ENCODE peak calls at places on chromosomes 11 and 22, in four cellular contexts. N is IMR-90, I is mesendoderm, K is H1. C is an unnamed sample.

GRCh38 chr11:83437939-83438338 is 151.8 kb upstream of the CCDC90B start:
- DNase-seq in K (peak), N (no peak), I (peak), C (no peak)

GRCh38 chr11:110092577-110093406 is at the start of gene ZC3H12C:
- DNase-seq in K (peak), N (peak), I (peak), C (peak)

GRCh38 chr22:41557401-41558240 is 3.2 kb upstream of the CSDC2 start:
- DNase-seq in N (peak), K (peak), I (no peak), C (peak)

GRCh38 chr11:27084407-27084985 is 43.9 kb downstream of the BBOX1 start:
- DNase-seq in N (peak), I (no peak), K (no peak), C (no peak)

GRCh38 chr11:27627979-27628378 is 72.3 kb downstream of the BDNF start:
- DNase-seq in I (no peak), N (no peak), K (no peak), C (no peak)

GRCh38 chr11:73386026-73386425 is 9.8 kb downstream of the RELT start:
- DNase-seq in K (no peak), N (no peak), I (no peak), C (no peak)

GRCh38 chr11:124938970-124939369 is 3.1 kb upstream of the HEPACAM start:
- DNase-seq in I (no peak), N (no peak), K (no peak), C (no peak)

GRCh38 chr11:11396290-11397042 is 43.4 kb upstream of the CSNK2A3 start:
- DNase-seq in I (peak), K (no peak), N (peak), C (no peak)

GRCh38 chr11:88246680-88247079 is 71.4 kb upstream of the RAB38 start:
- DNase-seq in K (no peak), I (no peak), N (peak), C (no peak)

GRCh38 chr11:30281476-30282288 is 41.2 kb upstream of the ARL14EP start:
- DNase-seq in K (no peak), N (no peak), I (no peak), C (no peak)

GRCh38 chr11:64122411-64123101 is 43.4 kb downstream of the MACROD1 start:
- DNase-seq in I (no peak), K (no peak), N (no peak), C (no peak)

GRCh38 chr11:64088159-64089026 is 52.7 kb downstream of the FLRT1 start:
- DNase-seq in I (peak), K (peak), N (no peak), C (peak)

GRCh38 chr22:49549851-49550430 is 277.7 kb downstream of the BRD1 start:
- DNase-seq in K (no peak), I (no peak), N (no peak), C (no peak)

GRCh38 chr11:110337570-110338193 is 41.3 kb upstream of the RDX start:
- DNase-seq in K (no peak), I (peak), N (peak), C (peak)

GRCh38 chr22:45009881-45010531 is at the start of gene PHF21B:
- DNase-seq in N (peak), I (peak), K (peak), C (peak)

GRCh38 chr22:37186997-37187522 is 987 bp downstream of the C1QTNF6 start:
- DNase-seq in K (no peak), N (peak), I (peak), C (no peak)

GRCh38 chr11:64206457-64207246 is at the start of gene FERMT3:
- DNase-seq in K (no peak), I (no peak), N (no peak), C (no peak)

GRCh38 chr11:29268733-29269132 is 748.1 kb downstream of the KCNA4 start:
- DNase-seq in I (no peak), K (no peak), N (no peak), C (no peak)

GRCh38 chr11:25981998-25982397 is 349.9 kb upstream of the ANO3 start:
- DNase-seq in K (no peak), N (peak), I (peak), C (no peak)

GRCh38 chr22:48753381-48753730 is 1074.3 kb downstream of the BRD1 start:
- DNase-seq in I (no peak), N (no peak), K (no peak), C (no peak)

GRCh38 chr11:2752923-2753322 is 53.1 kb upstream of the KCNQ1OT1 start:
- DNase-seq in I (no peak), K (no peak), N (peak), C (no peak)

GRCh38 chr11:74316772-74317505 is 5.5 kb upstream of the P4HA3 start:
- DNase-seq in K (no peak), I (no peak), N (peak), C (no peak)

GRCh38 chr11:128589998-128590397 is 2.6 kb upstream of the ETS1 start:
- DNase-seq in K (no peak), I (no peak), N (no peak), C (no peak)

GRCh38 chr11:66559862-66560676 is 8.3 kb downstream of the CTSF start:
- DNase-seq in K (no peak), I (no peak), N (no peak), C (no peak)

GRCh38 chr11:102666331-102666957 is 39.1 kb downstream of the MMP27 start:
- DNase-seq in K (no peak), I (peak), N (peak), C (no peak)

GRCh38 chr11:16170448-16170847 is 185.9 kb downstream of the SOX6 start:
- DNase-seq in N (no peak), K (no peak), I (no peak), C (no peak)

GRCh38 chr11:16912607-16913006 is 101.6 kb downstream of the PLEKHA7 start:
- DNase-seq in K (no peak), N (no peak), I (no peak), C (peak)

GRCh38 chr11:128310676-128311445 is 276.5 kb downstream of the ETS1 start:
- DNase-seq in K (no peak), I (no peak), N (peak), C (no peak)

GRCh38 chr22:27473533-27473932 is 328.0 kb downstream of the MN1 start:
- DNase-seq in N (no peak), K (no peak), I (peak), C (no peak)

GRCh38 chr22:50260801-50261614 is 475 bp downstream of the MAPK12 start:
- DNase-seq in K (peak), N (peak), I (no peak), C (no peak)

GRCh38 chr11:77411238-77411637 is 62.7 kb downstream of the PAK1 start:
- DNase-seq in K (no peak), I (peak), N (peak), C (no peak)

DNA sequence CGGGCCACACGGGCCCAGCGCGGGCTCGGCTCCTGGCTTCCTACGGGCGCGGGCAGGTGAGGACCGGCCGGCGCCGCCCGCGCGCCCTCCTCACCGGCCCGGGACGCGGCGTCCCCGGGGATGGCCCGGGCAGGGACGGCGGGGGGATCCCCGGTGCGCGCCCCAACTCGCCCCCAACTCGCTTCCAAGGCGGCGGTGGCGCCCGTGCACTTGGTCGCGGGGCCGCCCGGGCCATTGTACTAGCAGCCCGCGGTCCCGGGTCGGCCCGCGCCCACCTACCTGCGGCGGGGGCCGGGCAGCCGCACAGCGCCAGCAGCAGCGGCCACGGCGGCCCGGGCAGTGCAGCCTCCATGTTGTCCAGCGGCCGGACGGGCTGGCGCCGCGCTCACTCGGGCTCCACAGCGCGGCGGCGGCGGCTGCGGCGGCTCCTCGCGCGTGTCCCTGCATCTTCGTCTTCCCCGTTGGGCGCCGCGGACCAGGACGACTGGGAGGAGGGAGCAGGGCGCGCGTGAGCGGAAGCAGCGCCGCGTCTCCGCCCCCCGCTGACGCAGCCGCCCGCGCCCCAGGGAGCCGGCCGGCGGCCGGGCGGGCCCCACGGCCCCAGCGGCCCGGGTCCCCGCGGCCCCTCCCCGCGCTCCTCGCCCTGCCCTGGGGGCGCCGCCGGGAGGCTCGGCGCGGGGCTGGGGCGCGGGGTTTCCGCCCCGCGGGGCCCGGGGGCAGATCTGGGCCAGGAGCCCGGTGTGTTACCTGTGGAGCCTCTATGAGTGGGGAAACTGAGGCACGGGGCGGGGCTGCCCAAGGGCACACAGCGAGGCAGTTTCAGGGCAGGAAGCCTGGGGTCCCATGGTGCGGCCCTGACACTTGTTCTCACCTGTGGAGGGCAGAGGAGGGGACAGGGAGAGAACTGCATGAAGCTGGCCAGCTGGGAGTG is 159.3 kb upstream of the GRK3 start:
- DNase-seq in K (no peak), N (peak), I (no peak), C (no peak)
- H3K56ac ChIP-seq in K (no peak), N (peak), I (peak), C (no peak)

GRCh38 chr22:24091551-24092420 is 80.7 kb downstream of the CABIN1 start:
- DNase-seq in K (no peak), I (no peak), N (no peak), C (no peak)
- H3K56ac ChIP-seq in K (no peak), I (no peak), N (no peak), C (no peak)

DNA sequence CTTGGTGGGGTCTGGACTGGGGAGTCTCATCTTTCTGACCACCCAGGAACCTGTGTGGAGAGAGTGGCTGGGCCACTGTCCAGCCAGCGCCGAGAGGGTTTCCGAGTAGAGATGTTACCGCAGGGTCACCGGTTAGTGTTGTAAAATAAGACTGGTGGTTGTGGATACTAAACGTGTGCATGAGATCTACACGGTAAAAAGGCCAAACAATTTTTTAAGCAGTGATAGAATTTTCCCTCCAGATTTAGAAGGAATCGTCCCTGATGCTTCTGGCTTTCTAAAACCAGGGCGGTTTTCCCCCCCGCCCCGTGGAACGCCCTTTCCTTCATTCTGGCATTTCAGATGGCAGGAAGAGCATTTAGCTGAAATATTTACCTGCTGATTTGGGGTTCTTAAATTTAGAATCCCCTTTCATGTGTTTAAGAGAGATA is 72.6 kb upstream of the PPARA start:
- DNase-seq in K (no peak), I (no peak), N (no peak), C (no peak)
- H3K56ac ChIP-seq in K (no peak), I (no peak), N (no peak), C (no peak)

DNA sequence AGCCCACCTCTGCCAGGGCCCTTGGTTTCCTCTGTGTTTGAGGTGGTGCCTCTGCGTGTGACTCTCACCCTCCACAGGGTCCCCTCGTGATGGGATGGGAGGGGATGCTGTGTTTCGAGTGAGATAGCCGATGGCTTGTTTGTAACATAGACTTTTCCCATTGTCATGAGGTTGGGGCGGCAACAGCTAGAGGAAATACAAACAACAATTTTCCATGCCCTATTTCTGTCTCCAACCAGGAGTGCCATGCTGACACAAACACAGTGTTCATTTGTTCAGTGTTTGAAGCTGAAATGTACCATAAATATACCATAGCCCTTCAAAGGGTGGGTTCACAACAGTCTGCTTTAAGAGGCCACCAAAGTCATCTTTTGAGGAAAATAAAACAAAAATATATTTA is 19.5 kb upstream of the NAV2 start:
- DNase-seq in N (no peak), K (no peak), I (no peak), C (no peak)
- H3K56ac ChIP-seq in N (no peak), K (no peak), I (no peak), C (no peak)

DNA sequence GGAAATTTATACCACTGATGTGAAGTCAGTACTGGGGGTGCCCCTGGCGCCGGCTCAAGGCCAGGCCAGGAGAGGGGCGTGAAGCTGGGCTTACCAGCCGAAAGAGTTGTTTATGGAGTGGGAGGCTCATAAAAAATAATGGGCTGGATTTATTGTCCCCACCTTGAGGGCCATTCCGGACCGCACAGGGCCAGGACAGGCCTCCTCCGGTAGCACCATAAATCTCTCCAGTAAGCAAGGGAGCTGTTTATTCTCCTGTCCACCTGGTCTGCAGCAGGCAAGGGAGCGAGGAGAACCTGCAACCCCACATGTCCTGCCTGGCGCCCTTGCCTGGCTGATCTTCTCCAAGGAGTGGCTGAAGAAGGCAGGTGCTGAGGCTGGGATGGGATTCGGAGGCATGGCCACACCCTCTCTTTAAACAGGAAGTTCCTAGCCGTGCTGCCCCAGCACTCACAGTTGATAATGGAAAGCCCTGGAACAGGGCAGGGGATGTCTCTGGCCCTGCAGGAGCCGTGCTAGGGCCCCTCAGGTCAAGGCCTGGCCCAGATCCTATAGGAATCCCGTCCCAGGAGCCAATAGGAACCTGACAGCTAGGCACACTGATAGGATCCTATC is 65.1 kb downstream of the SCUBE1 start:
- DNase-seq in K (no peak), N (no peak), I (peak), C (no peak)
- H3K56ac ChIP-seq in K (no peak), N (no peak), I (no peak), C (no peak)

DNA sequence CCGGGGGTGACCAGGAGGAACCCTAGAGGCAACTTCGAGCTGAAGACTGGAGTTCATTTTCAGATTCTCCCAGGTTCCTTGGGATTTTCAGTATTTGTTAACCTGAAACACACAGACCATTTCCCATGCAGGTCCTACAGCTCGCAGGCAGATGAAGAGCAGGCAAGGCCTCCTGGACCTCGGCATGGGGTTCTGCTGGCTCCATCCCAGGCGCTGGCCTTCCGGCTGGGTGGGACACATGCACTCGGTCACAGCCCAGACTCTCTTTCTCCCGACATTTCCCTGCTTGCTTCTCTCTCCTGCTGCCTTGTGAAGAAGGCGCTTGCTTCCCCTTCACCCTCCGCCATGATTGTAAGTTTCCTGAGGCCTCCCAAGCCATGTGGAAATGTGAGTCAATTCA is 15.4 kb upstream of the TTLL12 start:
- DNase-seq in I (no peak), N (no peak), K (no peak), C (no peak)
- H3K56ac ChIP-seq in I (peak), N (no peak), K (no peak), C (no peak)

C was measured in H9.